ENCODE peak calls at places on chromosome 12, in four cellular contexts. D, S, L and P are unnamed samples.
A peak's percentile ranks its signal among the peaks of the same experiment; 100 is the strongest.

GRCh38 chr12:6074979-6075585 is 49.4 kb downstream of the VWF start:
- DNase-seq in L (no peak), S (no peak), D (no peak), P (no peak)

GRCh38 chr12:103667129-103667528 is 80.1 kb downstream of the STAB2 start:
- DNase-seq in S (no peak), D (no peak), L (no peak), P (no peak)

GRCh38 chr12:131112690-131113290 is 159.1 kb downstream of the ADGRD1 start:
- DNase-seq in S (no peak), D (no peak), L (no peak), P (no peak)

GRCh38 chr12:53222170-53223005 is 9.6 kb downstream of the RARG start:
- DNase-seq in S (no peak), L (no peak), D (no peak), P (no peak)

GRCh38 chr12:69653703-69654102 is 43.0 kb upstream of the LRRC10 start:
- DNase-seq in L (no peak), S (no peak), D (no peak), P (no peak)

GRCh38 chr12:113888435-113888834 is 77.7 kb downstream of the RBM19 start:
- DNase-seq in S (no peak), L (no peak), D (no peak), P (no peak)

GRCh38 chr12:29640589-29641345 is 143.0 kb downstream of the TMTC1 start:
- DNase-seq in S (no peak), L (no peak), D (peak; percentile 63), P (no peak)

GRCh38 chr12:108772247-108772646 is 40.9 kb upstream of the CORO1C start:
- DNase-seq in L (peak; percentile 49), S (peak; percentile 25), D (no peak), P (no peak)

GRCh38 chr12:60176891-60177290 is 581.1 kb downstream of the SLC16A7 start:
- DNase-seq in S (no peak), L (no peak), D (no peak), P (no peak)

GRCh38 chr12:95303476-95303875 is 85.9 kb downstream of the VEZT start:
- DNase-seq in D (no peak), S (no peak), L (no peak), P (no peak)

GRCh38 chr12:51901121-51901812 is 6.0 kb upstream of the ACVRL1 start:
- DNase-seq in L (no peak), D (no peak), S (no peak), P (no peak)

GRCh38 chr12:42757735-42758134 is 168.2 kb upstream of the PRICKLE1 start:
- DNase-seq in L (no peak), S (no peak), D (no peak), P (no peak)

GRCh38 chr12:123894823-123895338 is 77.8 kb downstream of the CCDC92 start:
- DNase-seq in D (peak; percentile 43), L (no peak), S (no peak), P (no peak)

GRCh38 chr12:124529595-124530276 is 37.7 kb downstream of the NCOR2 start:
- DNase-seq in L (no peak), S (no peak), D (no peak), P (no peak)

GRCh38 chr12:55188974-55189556 is 31.8 kb upstream of the OR10A7 start:
- DNase-seq in L (peak; percentile 55), D (peak; percentile 72), S (peak; percentile 53), P (peak; percentile 35)

DNA sequence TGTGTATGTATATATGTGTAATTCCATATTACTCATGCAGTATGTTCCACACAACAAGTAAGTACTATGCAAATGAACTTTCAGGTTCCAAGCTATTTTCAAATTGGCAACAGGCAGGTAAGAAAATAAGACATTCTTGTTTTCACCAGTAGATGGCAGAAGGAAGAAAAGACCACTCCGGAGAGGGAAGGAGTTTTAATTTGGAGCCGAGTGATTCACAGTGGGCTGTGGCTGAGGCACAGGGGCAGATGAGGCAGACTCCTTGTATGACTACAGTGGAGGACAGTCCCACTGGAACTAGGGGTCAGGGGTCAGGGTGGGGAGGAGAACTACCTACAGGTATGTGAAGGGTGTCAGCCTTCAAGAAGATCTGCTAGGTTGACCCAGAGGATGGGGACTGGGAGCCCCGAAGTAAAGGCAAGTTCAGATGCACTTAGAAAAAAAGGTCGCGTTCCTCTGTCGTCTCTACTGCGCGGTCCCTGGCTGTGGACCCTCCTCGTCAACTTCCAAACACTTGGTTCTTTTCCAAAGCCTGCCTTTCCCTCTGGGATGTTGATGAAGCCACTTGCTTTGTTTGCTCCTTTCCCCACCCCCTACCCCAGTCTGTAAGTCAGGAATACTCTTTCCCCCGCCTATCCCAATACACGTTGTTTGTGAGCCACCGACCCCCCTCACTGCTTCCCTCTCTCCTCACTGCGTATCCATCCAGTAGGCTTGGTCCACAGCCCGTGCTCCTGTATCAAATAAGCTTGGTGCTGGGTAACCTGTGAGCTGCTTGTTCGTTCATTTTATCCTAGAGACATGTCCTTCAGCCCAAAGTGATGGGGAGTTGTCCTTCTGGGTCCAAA is 24.1 kb downstream of the DDX47 start:
- DNase-seq in L (peak; percentile 48), S (no peak), D (peak; percentile 37), P (peak; percentile 65)
- TF ChIP-seq FOXK2 in L (no peak), S (no peak), D (no peak), P (no peak)

GRCh38 chr12:119695034-119695433 is 27.1 kb downstream of the PRKAB1 start:
- DNase-seq in S (no peak), D (peak; percentile 23), L (peak; percentile 31), P (no peak)
- TF ChIP-seq FOXK2 in S (no peak), D (no peak), L (no peak), P (no peak)

DNA sequence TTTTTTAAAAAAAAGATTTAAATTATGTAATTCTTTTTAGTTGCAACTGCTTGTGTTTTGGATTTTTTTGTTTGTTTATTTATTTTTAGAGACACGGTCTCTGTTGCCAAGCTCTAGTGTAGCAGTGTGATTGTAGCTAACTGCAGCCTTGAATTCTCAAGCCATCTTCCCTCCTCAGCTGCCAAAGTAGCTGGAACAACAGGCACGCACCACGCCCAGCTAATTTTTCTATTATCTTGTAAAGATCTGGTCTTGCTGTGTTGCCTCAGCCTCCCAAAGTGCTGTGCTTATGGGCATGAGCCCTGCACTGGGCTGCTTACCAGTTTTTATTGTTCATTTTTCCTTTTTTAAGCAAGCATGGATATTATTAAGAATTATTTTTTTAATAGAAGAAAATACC is 10.6 kb upstream of the ART4 start:
- DNase-seq in L (no peak), D (no peak), S (no peak), P (no peak)
- TF ChIP-seq FOXK2 in L (no peak), D (no peak), S (no peak), P (no peak)

DNA sequence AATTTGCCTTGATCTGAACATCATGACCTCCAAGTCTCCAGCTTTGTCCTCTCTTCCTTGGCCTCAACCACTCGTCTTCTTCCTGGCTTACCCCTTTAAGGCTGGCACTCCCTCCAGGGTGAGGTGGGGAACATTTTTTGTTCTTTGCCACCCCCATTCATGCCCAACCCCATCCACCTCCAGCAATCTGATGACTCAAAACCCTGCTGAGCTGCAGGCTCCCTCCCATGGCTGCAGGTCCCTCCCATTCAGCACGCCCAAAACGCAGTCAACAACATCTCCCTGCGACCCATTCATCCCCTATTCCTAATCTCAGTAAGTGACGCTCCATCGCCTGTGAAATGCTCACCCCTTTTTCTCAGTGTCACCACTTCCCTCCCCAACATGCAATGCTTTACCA is 138.8 kb upstream of the PRMT8 start:
- DNase-seq in D (no peak), S (no peak), L (no peak), P (no peak)
- TF ChIP-seq FOXK2 in D (no peak), S (no peak), L (no peak), P (no peak)

GRCh38 chr12:77980782-77981181 is 150.1 kb downstream of the NAV3 start:
- DNase-seq in S (no peak), L (no peak), D (no peak), P (no peak)

GRCh38 chr12:77979597-77980250 is 149.0 kb downstream of the NAV3 start:
- DNase-seq in D (no peak), S (no peak), L (no peak), P (no peak)

DNA sequence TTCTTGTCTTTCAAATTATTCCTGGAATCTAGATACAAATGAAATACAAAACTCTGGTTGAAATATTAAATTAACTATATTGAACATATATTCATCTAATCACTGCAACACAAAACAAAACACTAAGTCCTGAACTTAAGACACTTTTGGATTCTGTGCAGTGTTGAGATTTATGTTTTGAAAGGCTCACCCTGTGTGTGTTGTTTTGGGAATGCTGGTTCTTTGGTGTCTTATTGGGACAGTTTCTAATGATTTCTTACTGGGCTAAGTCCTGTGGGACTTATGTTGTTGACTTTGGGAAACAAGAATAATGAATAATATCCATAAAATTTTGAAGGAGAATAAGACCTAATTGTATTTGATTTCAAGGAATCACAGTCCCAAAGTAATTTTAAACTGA is 153.2 kb downstream of the NAV3 start:
- DNase-seq in L (no peak), D (no peak), S (no peak), P (no peak)
- TF ChIP-seq FOXK2 in L (no peak), D (no peak), S (no peak), P (no peak)

GRCh38 chr12:49810159-49810459 is 18.1 kb downstream of the NCKAP5L start:
- DNase-seq in L (no peak), D (no peak), S (no peak), P (no peak)

GRCh38 chr12:49809369-49810158 is 18.6 kb downstream of the NCKAP5L start:
- DNase-seq in L (no peak), S (no peak), D (no peak), P (no peak)

GRCh38 chr12:49807991-49808580 is 20.1 kb downstream of the NCKAP5L start:
- DNase-seq in L (no peak), S (no peak), D (no peak), P (no peak)

GRCh38 chr12:49806877-49807276 is 21.3 kb downstream of the NCKAP5L start:
- DNase-seq in L (no peak), S (no peak), D (no peak), P (no peak)

DNA sequence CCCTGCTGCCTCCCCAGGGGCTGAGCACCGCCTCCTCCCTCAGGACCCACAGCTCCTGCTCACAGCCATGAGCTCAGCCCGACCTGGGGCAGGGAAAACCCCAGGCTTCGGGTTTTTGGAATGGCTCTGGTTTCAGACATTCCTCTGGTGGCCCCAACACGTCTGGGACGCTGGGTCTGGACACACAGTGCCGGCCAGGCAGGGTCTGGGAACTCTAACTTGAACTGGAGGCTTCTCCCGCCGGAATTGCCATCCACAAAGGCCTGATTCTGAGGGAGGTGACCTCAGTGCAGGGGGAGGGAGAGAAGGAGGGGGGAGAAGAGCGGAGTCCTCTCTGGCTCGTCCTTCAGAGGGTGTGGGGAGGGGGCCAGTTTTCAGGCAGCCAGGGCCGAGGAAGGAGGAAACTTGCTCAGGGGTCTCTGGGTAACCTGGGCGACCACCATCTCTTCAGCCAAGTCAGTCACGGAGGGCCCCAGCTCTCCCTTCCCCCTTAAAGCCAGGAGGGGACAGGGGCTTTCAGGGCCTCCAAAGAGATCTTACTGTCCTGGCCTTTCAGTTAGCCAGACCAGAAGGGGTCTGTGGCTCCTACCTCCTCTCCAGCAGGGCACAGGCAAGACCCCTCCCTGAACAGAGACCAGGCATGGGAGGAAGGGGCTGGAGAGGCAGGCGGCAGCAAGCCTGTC is 19.4 kb downstream of the NCKAP5L start:
- DNase-seq in L (no peak), S (no peak), D (no peak), P (no peak)
- TF ChIP-seq FOXK2 in L (no peak), S (no peak), D (no peak), P (no peak)